ENCODE peak calls at places on chromosomes 12 and 14, in seven cellular contexts. Q is GM12892; G is WTC11; A is lung; S is heart right ventricle; X is HEK293T; D is activated naive CD4-positive, alpha-beta T cell treated with anti-CD3 and anti-CD28 coated beads, Interleukin-2, amount 50 U/mL, for 72 hours. C is an unnamed sample.

GRCh38 chr12:46770501-46771183 is 55.2 kb downstream of the SLC38A4 start:
- DNase-seq in Q (no peak), G (no peak), A (no peak), S (no peak), X (peak), D (no peak), C (no peak)

GRCh38 chr12:58601529-58601928 is 318.8 kb downstream of the LRIG3 start:
- DNase-seq in Q (no peak), G (no peak), A (no peak), S (no peak), X (no peak), D (no peak), C (no peak)

GRCh38 chr12:60501124-60501729 is 905.4 kb downstream of the SLC16A7 start:
- DNase-seq in Q (no peak), G (no peak), A (no peak), S (no peak), X (no peak), D (no peak), C (no peak)

GRCh38 chr14:101221549-101222160 is 318.1 kb upstream of the RTL1 start:
- DNase-seq in Q (no peak), G (no peak), A (no peak), S (no peak), X (no peak), D (no peak), C (no peak)

GRCh38 chr14:35339761-35340406 is 47.7 kb downstream of the PSMA6 start:
- DNase-seq in Q (no peak), G (no peak), A (no peak), S (no peak), X (no peak), D (no peak), C (peak)

GRCh38 chr14:67765192-67765834 is 51.1 kb downstream of the ZFYVE26 start:
- DNase-seq in Q (no peak), G (no peak), A (no peak), S (no peak), X (no peak), D (no peak), C (no peak)

GRCh38 chr12:122423258-122424165 is 1.0 kb upstream of the CLIP1 start:
- DNase-seq in Q (no peak), G (peak), A (peak), S (peak), X (no peak), D (no peak), C (peak)

GRCh38 chr14:29489911-29490310 is 437.7 kb downstream of the PRKD1 start:
- DNase-seq in Q (no peak), G (no peak), A (no peak), S (no peak), X (no peak), D (no peak), C (no peak)

GRCh38 chr12:108850854-108851573 is 6.4 kb downstream of the SSH1 start:
- DNase-seq in Q (peak), G (no peak), A (no peak), S (peak), X (no peak), D (no peak), C (no peak)

GRCh38 chr14:89303452-89304435 is 113.3 kb downstream of the FOXN3 start:
- DNase-seq in Q (no peak), G (no peak), A (peak), S (peak), X (peak), D (no peak), C (peak)

GRCh38 chr12:13241833-13242232 is 45.3 kb downstream of the EMP1 start:
- DNase-seq in Q (no peak), G (no peak), A (no peak), S (no peak), X (no peak), D (no peak), C (no peak)

GRCh38 chr14:99356031-99356430 is 84.0 kb upstream of the BCL11B start:
- DNase-seq in Q (no peak), G (no peak), A (no peak), S (no peak), X (no peak), D (peak), C (no peak)

GRCh38 chr14:23041729-23042128 is 283 bp upstream of the PSMB11 start:
- DNase-seq in Q (no peak), G (no peak), A (no peak), S (no peak), X (no peak), D (no peak), C (no peak)

GRCh38 chr12:109779382-109779781 is 53.8 kb downstream of the TRPV4 start:
- DNase-seq in Q (no peak), G (no peak), A (no peak), S (no peak), X (no peak), D (no peak), C (peak)

GRCh38 chr14:90815817-90816662 is at the start of gene TTC7B:
- DNase-seq in Q (peak), G (peak), A (no peak), S (peak), X (peak), D (no peak), C (peak)

GRCh38 chr14:69500736-69501135 is 16.2 kb downstream of the PLEKHD1 start:
- DNase-seq in Q (no peak), G (no peak), A (no peak), S (no peak), X (no peak), D (no peak), C (no peak)

GRCh38 chr12:10409387-10409786 is at the start of gene KLRC4:
- DNase-seq in Q (no peak), G (no peak), A (no peak), S (no peak), X (no peak), D (no peak), C (no peak)

GRCh38 chr12:83157604-83158003 is 470.9 kb downstream of the TMTC2 start:
- DNase-seq in Q (no peak), G (no peak), A (no peak), S (no peak), X (no peak), D (no peak), C (no peak)

GRCh38 chr12:6074979-6075585 is 49.4 kb downstream of the VWF start:
- DNase-seq in Q (no peak), G (no peak), A (peak), S (peak), X (no peak), D (peak), C (peak)

GRCh38 chr12:40032433-40033259 is 73.2 kb downstream of the SLC2A13 start:
- DNase-seq in Q (no peak), G (peak), A (no peak), S (no peak), X (no peak), D (no peak), C (no peak)

GRCh38 chr12:2336409-2336829 is 283.6 kb downstream of the CACNA1C start:
- DNase-seq in Q (no peak), G (no peak), A (no peak), S (no peak), X (no peak), D (no peak), C (peak)

GRCh38 chr14:95903616-95904107 is 27.0 kb downstream of the TUNAR start:
- DNase-seq in Q (no peak), G (no peak), A (no peak), S (no peak), X (no peak), D (no peak), C (no peak)

GRCh38 chr14:76717508-76717907 is 43.8 kb upstream of the VASH1 start:
- DNase-seq in Q (no peak), G (no peak), A (peak), S (no peak), X (no peak), D (no peak), C (no peak)

GRCh38 chr14:82621881-82622450 is 1088.3 kb upstream of the SEL1L start:
- DNase-seq in Q (no peak), G (peak), A (no peak), S (no peak), X (peak), D (no peak), C (no peak)

GRCh38 chr12:28583771-28584261 is 393.6 kb downstream of the CCDC91 start:
- DNase-seq in Q (no peak), G (no peak), A (no peak), S (no peak), X (no peak), D (no peak), C (peak)

GRCh38 chr14:21454843-21455550 is 926 bp downstream of the CHD8 start:
- DNase-seq in Q (no peak), G (no peak), A (no peak), S (no peak), X (no peak), D (no peak), C (peak)